ENCODE peak calls at places on chromosomes 13 and 19, in six cellular contexts. K, V, E, Q, L and C are unnamed samples.

GRCh38 chr13:104980571-104980970 is 1554.9 kb downstream of the EFNB2 start:
- DNase-seq in K (no peak), V (no peak), E (no peak), Q (no peak), L (no peak), C (no peak)

GRCh38 chr19:52226652-52227051 is 36.8 kb downstream of the PPP2R1A start:
- DNase-seq in K (peak; percentile 54), V (no peak), E (no peak), Q (no peak), L (no peak), C (no peak)

GRCh38 chr19:30419581-30420180 is 47.5 kb downstream of the ZNF536 start:
- DNase-seq in K (no peak), V (no peak), E (no peak), Q (peak; percentile 69), L (no peak), C (no peak)

GRCh38 chr13:112822851-112823250 is 133.0 kb downstream of the ATP11A start:
- DNase-seq in K (no peak), V (no peak), E (no peak), Q (no peak), L (no peak), C (no peak)

GRCh38 chr13:96844195-96844594 is 150.1 kb downstream of the OXGR1 start:
- DNase-seq in K (no peak), V (no peak), E (no peak), Q (no peak), L (no peak), C (no peak)

GRCh38 chr13:63088226-63088625 is 1672.6 kb upstream of the PCDH20 start:
- DNase-seq in K (no peak), V (no peak), E (no peak), Q (no peak), L (peak; percentile 56), C (no peak)

GRCh38 chr19:13228561-13228960 is 78.3 kb downstream of the IER2 start:
- DNase-seq in K (no peak), V (no peak), E (peak; percentile 23), Q (no peak), L (no peak), C (no peak)

GRCh38 chr13:29067306-29067945 is 247.3 kb downstream of the MTUS2 start:
- DNase-seq in K (no peak), V (no peak), E (no peak), Q (no peak), L (no peak), C (no peak)

GRCh38 chr19:11338164-11338563 is 1.3 kb downstream of the RAB3D start:
- DNase-seq in K (no peak), V (no peak), E (no peak), Q (no peak), L (no peak), C (no peak)

GRCh38 chr13:68667863-68668262 is 1437.7 kb upstream of the PCDH9 start:
- DNase-seq in K (no peak), V (no peak), E (no peak), Q (no peak), L (no peak), C (no peak)

GRCh38 chr13:68428292-68428691 is 1198.2 kb upstream of the PCDH9 start:
- DNase-seq in K (no peak), V (no peak), E (peak; percentile 20), Q (no peak), L (no peak), C (no peak)

GRCh38 chr19:7505682-7506384 is 10.1 kb upstream of the ZNF358 start:
- DNase-seq in K (peak; percentile 46), V (no peak), E (no peak), Q (no peak), L (no peak), C (no peak)

GRCh38 chr13:76016799-76017198 is 380.7 kb downstream of the LMO7 start:
- DNase-seq in K (peak; percentile 8), V (no peak), E (peak; percentile 48), Q (no peak), L (peak; percentile 53), C (peak; percentile 32)

GRCh38 chr19:12112701-12113100 is 27.4 kb downstream of the ZNF20 start:
- DNase-seq in K (peak; percentile 58), V (no peak), E (no peak), Q (no peak), L (no peak), C (no peak)

GRCh38 chr19:33497778-33498175 is 23.8 kb downstream of the PEPD start:
- DNase-seq in K (no peak), V (no peak), E (no peak), Q (no peak), L (no peak), C (no peak)

GRCh38 chr19:41914906-41915247 is 13.4 kb downstream of the ERFL start:
- DNase-seq in K (no peak), V (no peak), E (no peak), Q (no peak), L (no peak), C (no peak)

GRCh38 chr19:36114763-36115452 is at the start of gene POLR2I:
- DNase-seq in K (peak; percentile 99), V (peak; percentile 99), E (peak; percentile 100), Q (peak; percentile 99), L (peak; percentile 100), C (peak; percentile 100)

GRCh38 chr13:90640976-90641375 is 706.5 kb upstream of the MIR17HG start:
- DNase-seq in K (no peak), V (no peak), E (peak; percentile 63), Q (no peak), L (peak; percentile 38), C (peak; percentile 71)

GRCh38 chr13:99967884-99968520 is 3.6 kb downstream of the ZIC5 start:
- DNase-seq in K (no peak), V (no peak), E (no peak), Q (no peak), L (no peak), C (no peak)

GRCh38 chr19:51571599-51571998 is 516 bp downstream of the ZNF175 start:
- DNase-seq in K (no peak), V (no peak), E (peak; percentile 28), Q (no peak), L (no peak), C (peak; percentile 11)

GRCh38 chr13:77820431-77821149 is 98.0 kb downstream of the EDNRB start:
- DNase-seq in K (no peak), V (no peak), E (peak; percentile 18), Q (no peak), L (no peak), C (no peak)

GRCh38 chr13:23687614-23688013 is 117.4 kb downstream of the TNFRSF19 start:
- DNase-seq in K (no peak), V (no peak), E (peak; percentile 71), Q (no peak), L (no peak), C (peak; percentile 60)

GRCh38 chr19:49331616-49332055 is 3.6 kb upstream of the CD37 start:
- DNase-seq in K (peak; percentile 75), V (peak; percentile 33), E (peak; percentile 53), Q (no peak), L (peak; percentile 68), C (peak; percentile 51)

GRCh38 chr19:30857388-30857787 is 485.2 kb downstream of the ZNF536 start:
- DNase-seq in K (no peak), V (no peak), E (no peak), Q (no peak), L (no peak), C (no peak)

GRCh38 chr19:29263305-29264080 is 50.5 kb upstream of the UQCRFS1 start:
- DNase-seq in K (peak; percentile 52), V (peak; percentile 20), E (peak; percentile 47), Q (no peak), L (peak; percentile 38), C (peak; percentile 41)

GRCh38 chr19:37466798-37467607 is at the start of gene ZNF569:
- DNase-seq in K (peak; percentile 91), V (peak; percentile 73), E (peak; percentile 93), Q (peak; percentile 88), L (peak; percentile 94), C (peak; percentile 92)

GRCh38 chr13:44231786-44232516 is 141.7 kb upstream of the SERP2 start:
- DNase-seq in K (no peak), V (no peak), E (peak; percentile 97), Q (peak; percentile 45), L (peak; percentile 97), C (peak; percentile 88)

GRCh38 chr19:41409288-41409687 is 11.7 kb downstream of the BCKDHA start:
- DNase-seq in K (no peak), V (no peak), E (peak; percentile 53), Q (no peak), L (peak; percentile 20), C (peak; percentile 42)

GRCh38 chr13:37648604-37649003 is 50.0 kb upstream of the POSTN start:
- DNase-seq in K (no peak), V (no peak), E (peak; percentile 17), Q (no peak), L (peak; percentile 80), C (peak; percentile 50)

GRCh38 chr13:91174886-91175501 is 172.5 kb upstream of the MIR17HG start:
- DNase-seq in K (no peak), V (no peak), E (no peak), Q (no peak), L (no peak), C (no peak)